ENCODE peak calls at places on chromosomes 11 and 22, in eight cellular contexts. U, G, K, Q, X, J, O and P are unnamed samples. For H3K27me3, the result is how much of the 10 kb centered on the place peaks cover.

GRCh38 chr22:49211176-49211575 is 616.5 kb downstream of the BRD1 start:
- DNase-seq in J (peak), O (no peak), X (peak), K (no peak), G (no peak), U (no peak), Q (no peak), P (no peak)

GRCh38 chr11:24386551-24387404 is 110.1 kb upstream of the LUZP2 start:
- DNase-seq in J (no peak), X (no peak), O (no peak), G (no peak), Q (no peak), U (no peak), K (peak), P (no peak)

GRCh38 chr22:38035530-38035885 is 21.7 kb upstream of the PICK1 start:
- DNase-seq in K (no peak), G (no peak), X (no peak), J (no peak), O (no peak), U (no peak), Q (no peak), P (no peak)

GRCh38 chr11:102410382-102410784 is 42.2 kb downstream of the TMEM123 start:
- DNase-seq in O (no peak), G (no peak), J (no peak), Q (no peak), X (no peak), K (peak), U (no peak), P (no peak)

GRCh38 chr22:46076651-46077339 is 73.5 kb upstream of the PPARA start:
- DNase-seq in K (peak), X (no peak), Q (no peak), O (no peak), G (peak), J (peak), U (peak), P (peak)

GRCh38 chr11:96335389-96335788 is 7.6 kb downstream of the MAML2 start:
- DNase-seq in K (peak), G (no peak), J (no peak), O (no peak), X (no peak), Q (no peak), U (no peak), P (no peak)

GRCh38 chr11:116960916-116961315 is 123.5 kb upstream of the APOA1 start:
- DNase-seq in Q (no peak), K (peak), O (no peak), G (no peak), U (peak), J (no peak), X (no peak), P (no peak)

GRCh38 chr22:50473855-50474671 is 772 bp downstream of the SBF1 start:
- DNase-seq in K (peak), J (peak), G (peak), O (no peak), X (no peak), U (peak), Q (no peak), P (no peak)

GRCh38 chr11:36023922-36024321 is 80.1 kb downstream of the LDLRAD3 start:
- DNase-seq in X (no peak), U (no peak), Q (no peak), J (no peak), K (peak), G (no peak), O (no peak), P (no peak)

GRCh38 chr22:41782751-41783150 is 17.7 kb upstream of the CCDC134 start:
- DNase-seq in Q (no peak), X (no peak), O (no peak), K (no peak), J (no peak), G (no peak), U (no peak), P (no peak)

GRCh38 chr11:3913921-3914320 is 58.5 kb downstream of the STIM1 start:
- DNase-seq in X (no peak), G (no peak), J (no peak), K (no peak), Q (no peak), O (no peak), U (no peak), P (no peak)

GRCh38 chr11:74179234-74180126 is 8.4 kb downstream of the PPME1 start:
- DNase-seq in K (peak), G (no peak), O (no peak), J (no peak), U (no peak), X (no peak), Q (no peak), P (no peak)

GRCh38 chr11:78438298-78438975 is 20.8 kb upstream of the GAB2 start:
- DNase-seq in J (no peak), Q (no peak), K (no peak), X (no peak), U (no peak), O (no peak), G (no peak), P (no peak)

GRCh38 chr11:50155508-50155907 is 122.8 kb downstream of the OR4C45 start:
- DNase-seq in X (no peak), J (no peak), Q (no peak), U (no peak), O (no peak), G (no peak), K (no peak), P (no peak)

GRCh38 chr22:20495861-20496681 is 476 bp upstream of the KLHL22 start:
- DNase-seq in K (peak), J (peak), X (peak), Q (peak), U (peak), G (peak), O (peak), P (peak)
- TF ChIP-seq POLR2A in K (peak), J (peak), X (peak), Q (peak), U (peak), G (peak), O (no peak), P (peak)

GRCh38 chr11:56887940-56888339 is 100.8 kb upstream of the OR5AK2 start:
- DNase-seq in U (no peak), Q (no peak), J (no peak), X (no peak), O (no peak), G (no peak), K (no peak), P (no peak)
- H3K27me3 ChIP-seq in U (under half), Q (under half), J (under half), X (under half), O (under half), G (under half), K (under half), P (under half)

DNA sequence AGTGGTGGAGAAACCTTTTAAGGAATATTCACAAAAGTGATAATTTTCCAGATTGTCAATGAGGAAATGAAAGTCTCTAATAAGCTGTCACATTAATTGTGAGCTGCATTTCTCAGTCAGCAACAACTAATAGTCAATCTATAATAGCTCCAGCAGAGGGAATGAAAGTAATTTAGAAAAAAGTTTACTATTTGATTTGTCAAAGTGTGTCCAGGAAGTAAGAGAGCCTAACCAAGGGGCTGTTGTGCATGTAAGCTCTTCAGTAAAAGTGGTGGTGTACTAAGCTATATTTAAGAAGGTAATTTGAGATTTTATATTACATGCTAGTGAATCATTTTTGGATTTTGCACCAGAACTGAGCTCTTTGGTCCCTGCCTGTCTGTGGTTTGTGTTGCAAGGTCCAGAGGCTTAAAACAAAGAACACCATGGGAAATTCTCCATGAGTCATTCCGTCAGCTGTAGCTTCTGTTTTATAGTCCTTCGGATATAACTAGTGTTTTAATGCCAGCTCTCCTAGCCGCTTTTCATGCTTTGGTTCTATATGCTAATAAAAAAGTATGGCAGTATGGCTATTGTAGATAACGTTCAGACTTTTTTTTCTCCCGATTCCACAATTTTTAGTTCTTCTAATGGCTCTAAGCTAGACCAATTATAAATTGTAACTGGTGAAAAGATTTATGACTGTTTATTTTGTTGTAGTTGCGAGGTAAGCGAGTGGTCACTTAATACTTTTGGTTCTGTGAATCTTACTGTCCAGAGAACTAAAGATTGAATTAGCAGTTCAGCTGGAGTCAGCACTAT is 64.6 kb downstream of the ARHGEF12 start:
- DNase-seq in G (peak), X (no peak), Q (no peak), K (peak), U (no peak), O (no peak), J (no peak), P (no peak)
- H3K4me3 ChIP-seq in G (no peak), X (no peak), Q (peak), K (peak), U (no peak), O (no peak), J (no peak), P (no peak)

GRCh38 chr11:69640995-69641581 is at the start of gene CCND1:
- DNase-seq in K (peak), X (no peak), Q (peak), J (peak), G (peak), U (peak), O (peak), P (peak)
- TF ChIP-seq POLR2A in K (peak), X (no peak), Q (peak), J (peak), G (peak), U (peak), O (no peak), P (peak)